ENCODE peak calls at places on chromosomes 2 and 18, in five cellular contexts. U, V, L, C and Y are unnamed samples.

GRCh38 chr2:51812138-51812866 is 780.4 kb upstream of the NRXN1 start:
- DNase-seq in L (no peak), U (peak; percentile 5), V (no peak), C (no peak), Y (no peak)

GRCh38 chr2:84085562-84085961 is 373.5 kb downstream of the SUCLG1 start:
- DNase-seq in L (no peak), C (no peak), V (no peak), U (no peak), Y (no peak)

GRCh38 chr2:72293620-72294019 is 146.0 kb upstream of the CYP26B1 start:
- DNase-seq in C (no peak), L (no peak), U (no peak), V (no peak), Y (no peak)

GRCh38 chr2:230713331-230714121 is 884 bp downstream of the CAB39 start:
- DNase-seq in U (no peak), C (peak; percentile 88), L (no peak), V (peak; percentile 26), Y (peak; percentile 49)

GRCh38 chr2:230405824-230406223 is 10.2 kb upstream of the SP100 start:
- DNase-seq in L (no peak), V (no peak), U (no peak), C (no peak), Y (no peak)

GRCh38 chr2:239955989-239956817 is 68.9 kb downstream of the NDUFA10 start:
- DNase-seq in C (no peak), U (no peak), V (no peak), L (no peak), Y (no peak)

GRCh38 chr2:102005989-102006885 is 14.5 kb downstream of the IL1R2 start:
- DNase-seq in L (no peak), C (peak; percentile 33), U (peak; percentile 39), V (peak; percentile 16), Y (peak; percentile 94)

GRCh38 chr2:218570850-218571249 is 2.2 kb downstream of the CNOT9 start:
- DNase-seq in L (no peak), C (no peak), V (no peak), U (no peak), Y (no peak)

GRCh38 chr2:236553522-236553921 is 16.1 kb upstream of the ACKR3 start:
- DNase-seq in L (no peak), C (no peak), U (no peak), V (no peak), Y (no peak)

GRCh38 chr2:32051836-32052439 is 11.4 kb upstream of the SPAST start:
- DNase-seq in C (peak; percentile 13), V (no peak), L (no peak), U (no peak), Y (no peak)

GRCh38 chr2:117179405-117179804 is 635.1 kb upstream of the DDX18 start:
- DNase-seq in V (no peak), L (no peak), C (no peak), U (no peak), Y (no peak)

GRCh38 chr2:10228611-10229365 is 73.9 kb upstream of the HPCAL1 start:
- DNase-seq in L (no peak), C (peak; percentile 94), U (no peak), V (no peak), Y (no peak)

GRCh38 chr2:138090330-138090729 is 126.1 kb downstream of the HNMT start:
- DNase-seq in V (no peak), U (peak; percentile 40), L (no peak), C (peak; percentile 67), Y (peak; percentile 28)

GRCh38 chr18:44548291-44549221 is 132.1 kb upstream of the SETBP1 start:
- DNase-seq in L (no peak), U (no peak), C (peak; percentile 2), V (no peak), Y (no peak)

GRCh38 chr2:1478311-1479305 is 65.3 kb downstream of the TPO start:
- DNase-seq in L (no peak), C (no peak), V (no peak), U (no peak), Y (no peak)

GRCh38 chr2:182381225-182381624 is 45.6 kb downstream of the PDE1A start:
- DNase-seq in U (no peak), V (no peak), C (no peak), L (no peak), Y (no peak)

GRCh38 chr2:44268259-44268649 is 7.0 kb upstream of the SLC3A1 start:
- DNase-seq in L (no peak), C (no peak), U (peak; percentile 33), V (no peak), Y (no peak)

GRCh38 chr18:37248281-37248680 is 317.3 kb downstream of the CELF4 start:
- DNase-seq in V (no peak), U (no peak), L (no peak), C (no peak), Y (no peak)

GRCh38 chr2:102122115-102122514 is 20.4 kb upstream of the IL1R1 start:
- DNase-seq in V (no peak), C (no peak), U (no peak), L (no peak), Y (peak; percentile 87)

GRCh38 chr2:151560289-151560688 is 150.6 kb downstream of the RIF1 start:
- DNase-seq in U (peak; percentile 3), L (no peak), V (no peak), C (no peak), Y (peak; percentile 5)

GRCh38 chr18:34801769-34802168 is 91.7 kb downstream of the DTNA start:
- DNase-seq in C (no peak), L (no peak), U (no peak), V (no peak), Y (no peak)

GRCh38 chr2:64311948-64312621 is 141.9 kb upstream of the LGALSL start:
- DNase-seq in U (peak; percentile 95), C (peak; percentile 83), L (peak; percentile 77), V (no peak), Y (peak; percentile 38)

GRCh38 chr2:235666240-235666781 is 172.5 kb downstream of the AGAP1 start:
- DNase-seq in V (no peak), C (peak; percentile 64), U (peak; percentile 81), L (peak; percentile 54), Y (peak; percentile 66)

GRCh38 chr2:38274286-38275276 is 102.5 kb downstream of the ATL2 start:
- DNase-seq in V (peak; percentile 6), L (no peak), U (peak; percentile 83), C (peak; percentile 33), Y (peak; percentile 57)

GRCh38 chr2:160353166-160353565 is 140.4 kb downstream of the RBMS1 start:
- DNase-seq in V (no peak), L (no peak), C (peak; percentile 29), U (no peak), Y (no peak)